ENCODE peak calls at places on chromosomes 3 and 15, in five cellular contexts. One of them, this sample, is unnamed.
A peak's percentile ranks its signal among the peaks of the same experiment; 100 is the strongest.

GRCh38 chr3:13771496-13771895 is 108.4 kb downstream of the WNT7A start:
- DNase-seq in B cell: no peak
- DNase-seq in effector CD4-positive, alpha-beta T cell: no peak
- DNase-seq in EH: no peak
- DNase-seq in heart right ventricle: no peak
- DNase-seq in this sample: no peak

GRCh38 chr3:60215952-60216351 is 1035.3 kb downstream of the FHIT start:
- DNase-seq in heart right ventricle: no peak
- DNase-seq in EH: no peak
- DNase-seq in effector CD4-positive, alpha-beta T cell: no peak
- DNase-seq in B cell: no peak
- DNase-seq in this sample: no peak

GRCh38 chr15:91852741-91853500 is 587 bp upstream of the SLCO3A1 start:
- DNase-seq in effector CD4-positive, alpha-beta T cell: peak; percentile 64
- DNase-seq in EH: peak; percentile 62
- DNase-seq in heart right ventricle: peak; percentile 83
- DNase-seq in B cell: no peak
- DNase-seq in this sample: peak; percentile 76

GRCh38 chr3:24100694-24101402 is 155.8 kb downstream of the NR1D2 start:
- DNase-seq in B cell: no peak
- DNase-seq in heart right ventricle: no peak
- DNase-seq in effector CD4-positive, alpha-beta T cell: no peak
- DNase-seq in EH: peak; percentile 51
- DNase-seq in this sample: no peak

GRCh38 chr15:38623744-38624143 is 59.1 kb upstream of the RASGRP1 start:
- DNase-seq in heart right ventricle: no peak
- DNase-seq in B cell: no peak
- DNase-seq in EH: no peak
- DNase-seq in effector CD4-positive, alpha-beta T cell: no peak
- DNase-seq in this sample: no peak

GRCh38 chr3:147518465-147518864 is 109.3 kb downstream of the ZIC1 start:
- DNase-seq in B cell: no peak
- DNase-seq in EH: no peak
- DNase-seq in heart right ventricle: no peak
- DNase-seq in effector CD4-positive, alpha-beta T cell: no peak
- DNase-seq in this sample: no peak

GRCh38 chr15:74489518-74490338 is 28.8 kb upstream of the UBL7 start:
- DNase-seq in EH: peak; percentile 57
- DNase-seq in effector CD4-positive, alpha-beta T cell: peak; percentile 53
- DNase-seq in heart right ventricle: peak; percentile 29
- DNase-seq in B cell: peak; percentile 75
- DNase-seq in this sample: peak; percentile 75

GRCh38 chr3:114879059-114880031 is 267.7 kb downstream of the ZBTB20 start:
- DNase-seq in EH: peak; percentile 78
- DNase-seq in effector CD4-positive, alpha-beta T cell: no peak
- DNase-seq in B cell: no peak
- DNase-seq in heart right ventricle: no peak
- DNase-seq in this sample: no peak

GRCh38 chr3:62735510-62735909 is 139.7 kb downstream of the CADPS start:
- DNase-seq in effector CD4-positive, alpha-beta T cell: no peak
- DNase-seq in heart right ventricle: no peak
- DNase-seq in EH: no peak
- DNase-seq in B cell: no peak
- DNase-seq in this sample: no peak

GRCh38 chr3:60650171-60650570 is 601.1 kb downstream of the FHIT start:
- DNase-seq in B cell: no peak
- DNase-seq in effector CD4-positive, alpha-beta T cell: no peak
- DNase-seq in EH: no peak
- DNase-seq in heart right ventricle: no peak
- DNase-seq in this sample: no peak

GRCh38 chr3:52230889-52231499 is 5.5 kb upstream of the TLR9 start:
- DNase-seq in heart right ventricle: no peak
- DNase-seq in effector CD4-positive, alpha-beta T cell: no peak
- DNase-seq in B cell: no peak
- DNase-seq in EH: no peak
- DNase-seq in this sample: no peak

GRCh38 chr3:18027161-18027939 is 284.9 kb upstream of the TBC1D5 start:
- DNase-seq in heart right ventricle: no peak
- DNase-seq in EH: peak; percentile 21
- DNase-seq in B cell: no peak
- DNase-seq in effector CD4-positive, alpha-beta T cell: no peak
- DNase-seq in this sample: no peak

GRCh38 chr15:53589526-53590057 is 169.9 kb downstream of the WDR72 start:
- DNase-seq in EH: no peak
- DNase-seq in effector CD4-positive, alpha-beta T cell: no peak
- DNase-seq in B cell: no peak
- DNase-seq in heart right ventricle: no peak
- DNase-seq in this sample: no peak

GRCh38 chr15:65558336-65558735 is 28.1 kb downstream of the HACD3 start:
- DNase-seq in EH: peak; percentile 33
- DNase-seq in heart right ventricle: no peak
- DNase-seq in B cell: no peak
- DNase-seq in effector CD4-positive, alpha-beta T cell: no peak
- DNase-seq in this sample: no peak

GRCh38 chr3:38479431-38480092 is 16.6 kb upstream of the EXOG start:
- DNase-seq in effector CD4-positive, alpha-beta T cell: no peak
- DNase-seq in EH: peak; percentile 73
- DNase-seq in B cell: no peak
- DNase-seq in heart right ventricle: peak; percentile 42
- DNase-seq in this sample: peak; percentile 58

This sample was measured in endothelial cell.